ENCODE peak calls at places on chromosome 17, in six cellular contexts. W is heart right ventricle, K is naive B cell, U is NCI-H510A treated with DMSO at 0.1 percent for 48 hours, C is neural progenitor cell, Z is mesothelial cell of epicardium. F is an unnamed sample.

GRCh38 chr17:76485569-76485968 is 15.7 kb downstream of the RHBDF2 start:
- DNase-seq in W (no peak), K (no peak), U (no peak), C (no peak), Z (no peak), F (no peak)

GRCh38 chr17:42389135-42389417 is 834 bp upstream of the STAT3 start:
- DNase-seq in W (no peak), K (no peak), U (peak), C (no peak), Z (no peak), F (no peak)

GRCh38 chr17:78250891-78251772 is 19.7 kb downstream of the TMEM235 start:
- DNase-seq in W (peak), K (peak), U (peak), C (peak), Z (peak), F (peak)

GRCh38 chr17:78401246-78401645 is 22.8 kb downstream of the PGS1 start:
- DNase-seq in W (no peak), K (no peak), U (no peak), C (no peak), Z (no peak), F (peak)

GRCh38 chr17:40094874-40095273 is 5.5 kb downstream of the NR1D1 start:
- DNase-seq in W (no peak), K (no peak), U (no peak), C (no peak), Z (no peak), F (no peak)

GRCh38 chr17:3639981-3640596 is 3.5 kb downstream of the CTNS start:
- DNase-seq in W (no peak), K (no peak), U (peak), C (peak), Z (no peak), F (peak)

GRCh38 chr17:19024101-19025078 is 19.8 kb upstream of the FAM83G start:
- DNase-seq in W (no peak), K (no peak), U (no peak), C (no peak), Z (no peak), F (peak)

GRCh38 chr17:50890675-50891516 is 24.7 kb upstream of the TOB1 start:
- DNase-seq in W (no peak), K (no peak), U (no peak), C (no peak), Z (no peak), F (no peak)

GRCh38 chr17:19344311-19345066 is 18.0 kb downstream of the B9D1 start:
- DNase-seq in W (no peak), K (no peak), U (no peak), C (no peak), Z (no peak), F (no peak)

GRCh38 chr17:61284174-61284573 is 115.5 kb upstream of the TBX2 start:
- DNase-seq in W (no peak), K (no peak), U (no peak), C (no peak), Z (no peak), F (no peak)

GRCh38 chr17:73278465-73279453 is 17.1 kb upstream of the CPSF4L start:
- DNase-seq in W (peak), K (no peak), U (peak), C (no peak), Z (peak), F (no peak)

GRCh38 chr17:68532826-68533225 is 20.6 kb downstream of the PRKAR1A start:
- DNase-seq in W (no peak), K (no peak), U (no peak), C (no peak), Z (no peak), F (no peak)

F was measured in mesendoderm.